ENCODE peak calls at places on chromosomes 4 and X, in four cellular contexts. O, P, V and A are unnamed samples.

GRCh38 chr4:183422962-183423653 is 21.3 kb upstream of the CDKN2AIP start:
- DNase-seq in P (peak; percentile 66), V (no peak), O (no peak), A (no peak)

GRCh38 chrX:152798945-152799344 is 29.5 kb upstream of the MAGEA6 start:
- DNase-seq in O (no peak), P (no peak), V (no peak), A (no peak)

GRCh38 chrX:23503835-23504539 is 163.3 kb upstream of the PRDX4 start:
- DNase-seq in O (no peak), P (peak; percentile 61), V (no peak), A (peak; percentile 80)

GRCh38 chr4:38560763-38561558 is 103.0 kb upstream of the KLF3 start:
- DNase-seq in O (no peak), P (no peak), V (no peak), A (no peak)

GRCh38 chr4:104138154-104138553 is 356.5 kb downstream of the CXXC4 start:
- DNase-seq in O (no peak), P (no peak), V (no peak), A (no peak)

GRCh38 chrX:123083924-123084323 is 100.2 kb upstream of the GRIA3 start:
- DNase-seq in P (no peak), V (no peak), O (no peak), A (no peak)

GRCh38 chr4:96073446-96073845 is 233.6 kb downstream of the PDHA2 start:
- DNase-seq in O (no peak), P (no peak), V (no peak), A (no peak)

GRCh38 chrX:22800360-22800759 is 199.4 kb upstream of the DDX53 start:
- DNase-seq in P (peak; percentile 56), O (no peak), V (no peak), A (peak; percentile 40)

GRCh38 chrX:49878128-49878833 is 1.0 kb upstream of the USP27X start:
- DNase-seq in V (no peak), O (no peak), P (no peak), A (no peak)

GRCh38 chrX:70041993-70042392 is 7.7 kb downstream of the AWAT2 start:
- DNase-seq in V (no peak), O (no peak), P (no peak), A (no peak)

GRCh38 chrX:21586001-21586400 is 72.1 kb downstream of the KLHL34 start:
- DNase-seq in O (no peak), V (no peak), P (no peak), A (no peak)

GRCh38 chrX:39930777-39931553 is 166.8 kb downstream of the BCOR start:
- DNase-seq in O (no peak), P (no peak), V (no peak), A (no peak)

GRCh38 chr4:144709793-144710525 is 64.0 kb downstream of the HHIP start:
- DNase-seq in P (no peak), O (no peak), V (no peak), A (no peak)

GRCh38 chr4:120052840-120053239 is 13.8 kb downstream of the MAD2L1 start:
- DNase-seq in P (no peak), V (no peak), O (no peak), A (peak; percentile 93)

GRCh38 chr4:41009411-41009810 is 204.9 kb downstream of the APBB2 start:
- DNase-seq in V (no peak), O (no peak), P (no peak), A (no peak)

GRCh38 chr4:38177035-38177791 is 217.0 kb downstream of the PTTG2 start:
- DNase-seq in O (no peak), P (no peak), V (peak; percentile 48), A (no peak)

GRCh38 chrX:2479420-2479780 is 21.4 kb downstream of the DHRSX start:
- DNase-seq in P (no peak), O (no peak), V (no peak), A (no peak)

GRCh38 chrX:42759881-42760280 is 18.1 kb downstream of the PPP1R2C start:
- DNase-seq in O (no peak), V (no peak), P (no peak), A (no peak)

GRCh38 chrX:69126642-69127041 is 38.6 kb downstream of the PJA1 start:
- DNase-seq in P (no peak), O (no peak), V (no peak), A (no peak)

GRCh38 chr4:25050370-25051098 is 19.8 kb upstream of the LGI2 start:
- DNase-seq in V (no peak), P (no peak), O (no peak), A (no peak)

GRCh38 chrX:53374923-53375322 is 47.5 kb downstream of the SMC1A start:
- DNase-seq in V (no peak), P (no peak), O (no peak), A (no peak)

GRCh38 chr4:78864405-78865024 is 74.7 kb downstream of the PAQR3 start:
- DNase-seq in V (no peak), P (peak; percentile 25), O (peak; percentile 23), A (no peak)

GRCh38 chrX:53317365-53318069 is 36.1 kb upstream of the IQSEC2 start:
- DNase-seq in V (peak; percentile 70), O (peak; percentile 76), P (peak; percentile 48), A (peak; percentile 41)

GRCh38 chr4:57501715-57502114 is 391.5 kb upstream of the IGFBP7 start:
- DNase-seq in V (no peak), O (no peak), P (no peak), A (no peak)

GRCh38 chr4:42306221-42307109 is 90.8 kb upstream of the SHISA3 start:
- DNase-seq in V (no peak), O (no peak), P (no peak), A (no peak)

GRCh38 chr4:159390648-159391047 is 287.8 kb downstream of the RAPGEF2 start:
- DNase-seq in P (peak; percentile 63), V (no peak), O (no peak), A (no peak)

GRCh38 chr4:158856852-158857251 is 88.0 kb downstream of the FNIP2 start:
- DNase-seq in O (no peak), P (peak; percentile 50), V (no peak), A (no peak)

GRCh38 chr4:69894221-69894620 is 34.3 kb upstream of the SULT1E1 start:
- DNase-seq in V (no peak), P (no peak), O (no peak), A (no peak)

GRCh38 chr4:128793859-128794667 is 15.4 kb upstream of the JADE1 start:
- DNase-seq in O (no peak), P (no peak), V (no peak), A (no peak)

GRCh38 chr4:141636077-141636770 is at the start of gene IL15:
- DNase-seq in O (peak; percentile 52), P (peak; percentile 71), V (peak; percentile 18), A (peak; percentile 81)

GRCh38 chr4:94889961-94890360 is 132.2 kb downstream of the BMPR1B start:
- DNase-seq in V (no peak), O (no peak), P (no peak), A (no peak)

GRCh38 chr4:109294468-109295020 is 7.9 kb downstream of the COL25A1 start:
- DNase-seq in V (no peak), P (no peak), O (no peak), A (no peak)

GRCh38 chrX:26442340-26442739 is 226.4 kb downstream of the MAGEB5 start:
- DNase-seq in P (peak; percentile 13), O (no peak), V (no peak), A (no peak)

GRCh38 chr4:182276214-182277109 is 33.3 kb downstream of the TENM3 start:
- DNase-seq in V (no peak), P (no peak), O (no peak), A (no peak)

GRCh38 chrX:74467656-74468055 is 46.4 kb downstream of the SLC16A2 start:
- DNase-seq in V (no peak), O (no peak), P (no peak), A (no peak)

GRCh38 chr4:130249002-130249401 is 1153.0 kb downstream of the C4orf33 start:
- DNase-seq in P (no peak), V (no peak), O (no peak), A (no peak)

GRCh38 chrX:140360284-140360683 is 144.6 kb downstream of the SOX3 start:
- DNase-seq in V (no peak), P (no peak), O (no peak), A (no peak)

GRCh38 chr4:140094701-140095420 is 59.1 kb downstream of the MAML3 start:
- DNase-seq in O (peak; percentile 33), V (peak; percentile 71), P (no peak), A (peak; percentile 87)

GRCh38 chr4:145732001-145732400 is 52.1 kb downstream of the C4orf51 start:
- DNase-seq in O (no peak), P (no peak), V (no peak), A (no peak)